ENCODE peak calls at places on chromosomes 6 and 20, in five cellular contexts. K, A, S, T and U are unnamed samples.

GRCh38 chr20:61292391-61292790 is 40.3 kb downstream of the CDH4 start:
- DNase-seq in K (no peak), A (no peak), S (no peak), T (no peak), U (no peak)

GRCh38 chr20:62776692-62777527 is 19.4 kb upstream of the MRGBP start:
- DNase-seq in K (no peak), A (peak; percentile 49), S (no peak), T (peak; percentile 84), U (no peak)

GRCh38 chr20:17700637-17701036 is 871 bp downstream of the BANF2 start:
- DNase-seq in K (no peak), A (no peak), S (no peak), T (no peak), U (no peak)

GRCh38 chr6:71157350-71157749 is 131.3 kb upstream of the OGFRL1 start:
- DNase-seq in K (no peak), A (no peak), S (no peak), T (no peak), U (no peak)

GRCh38 chr20:39292193-39292736 is 330.1 kb downstream of the DHX35 start:
- DNase-seq in K (no peak), A (no peak), S (no peak), T (no peak), U (no peak)

GRCh38 chr6:61940919-61941318 is 345.1 kb downstream of the KHDRBS2 start:
- DNase-seq in K (no peak), A (no peak), S (no peak), T (no peak), U (no peak)

GRCh38 chr20:59082077-59082740 is 39.6 kb upstream of the PRELID3B start:
- DNase-seq in K (no peak), A (no peak), S (no peak), T (no peak), U (no peak)

GRCh38 chr20:54645445-54646155 is 170.2 kb downstream of the DOK5 start:
- DNase-seq in K (peak; percentile 31), A (no peak), S (no peak), T (no peak), U (no peak)

GRCh38 chr20:10076126-10077080 is 41.6 kb downstream of the ANKEF1 start:
- DNase-seq in K (no peak), A (peak; percentile 33), S (no peak), T (no peak), U (no peak)

GRCh38 chr6:129849456-129849855 is 11.7 kb downstream of the TMEM244 start:
- DNase-seq in K (no peak), A (no peak), S (no peak), T (no peak), U (no peak)

DNA sequence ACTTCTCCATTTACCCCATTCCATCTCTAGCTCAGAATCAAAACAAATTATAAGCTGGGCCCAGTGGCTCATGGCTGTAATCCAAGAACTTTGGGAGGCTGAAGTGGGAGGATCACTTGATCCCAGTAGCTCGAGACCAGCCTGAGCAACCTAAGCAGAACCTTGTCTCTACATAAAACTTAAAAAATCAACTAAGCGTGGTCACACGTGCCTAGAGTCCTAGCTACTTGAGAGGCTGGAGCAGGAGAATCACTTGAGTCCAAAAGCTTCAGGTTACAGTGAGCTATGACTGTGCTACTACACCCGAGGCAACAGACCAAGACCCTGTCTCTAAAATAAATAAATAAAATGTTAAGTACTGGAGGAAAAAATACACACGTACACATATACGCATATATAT is 74.7 kb upstream of the RUNX2 start:
- DNase-seq in K (no peak), A (no peak), S (no peak), T (no peak), U (no peak)
- TF ChIP-seq CTCF in K (no peak), A (no peak), S (no peak), T (no peak), U (no peak)

GRCh38 chr20:31593221-31594001 is 11.7 kb upstream of the ID1 start:
- DNase-seq in K (peak; percentile 90), A (peak; percentile 100), S (no peak), T (no peak), U (no peak)
- TF ChIP-seq CTCF in K (peak; percentile 21), A (peak; percentile 30), S (no peak), T (no peak), U (no peak)

DNA sequence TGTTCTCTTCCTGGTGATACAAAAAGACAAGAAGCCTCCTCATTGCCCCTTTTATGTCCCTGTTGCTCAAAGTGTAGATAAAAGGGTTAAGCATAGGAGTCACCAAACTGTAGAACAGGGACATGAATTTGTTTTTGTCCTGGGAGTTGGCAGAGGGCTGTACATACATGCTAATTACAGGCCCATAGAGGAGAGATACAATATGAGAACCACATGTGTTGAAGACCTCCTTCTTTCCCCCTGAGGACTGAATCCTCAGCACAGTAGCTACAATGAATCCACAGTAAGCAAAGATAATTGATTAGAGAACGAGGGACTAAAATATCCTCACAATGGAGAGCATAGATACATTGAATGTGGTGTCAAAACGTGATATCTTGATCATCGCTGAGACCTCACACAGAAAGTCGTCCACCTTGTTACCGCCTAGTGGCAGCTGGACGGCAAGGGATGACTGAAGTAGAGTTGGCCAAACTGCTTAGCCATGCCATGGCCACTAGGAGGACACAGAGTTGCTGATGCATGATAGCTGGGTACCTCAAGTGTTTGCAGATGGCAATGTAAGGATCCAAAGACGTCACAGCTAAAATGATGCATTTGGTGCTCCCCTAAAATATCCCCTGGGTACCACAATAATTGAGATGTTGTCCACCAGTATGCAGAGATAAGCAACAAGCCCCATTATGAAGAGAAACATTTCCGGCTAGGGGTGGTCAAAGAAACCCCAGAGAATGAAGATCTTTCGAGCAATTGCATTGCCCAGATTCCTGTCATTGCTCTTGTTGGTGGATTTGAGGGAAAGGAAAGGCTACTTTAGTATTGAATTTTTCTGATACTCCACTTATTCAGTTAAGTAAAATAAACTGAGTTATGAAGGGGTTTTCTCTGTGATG is 15.0 kb downstream of the OR2B3 start:
- DNase-seq in K (no peak), A (peak; percentile 27), S (no peak), T (peak; percentile 26), U (no peak)
- TF ChIP-seq CTCF in K (peak; percentile 65), A (peak; percentile 70), S (no peak), T (peak; percentile 30), U (peak; percentile 31)

GRCh38 chr6:33356295-33356694 is 35.3 kb upstream of the KIFC1 start:
- DNase-seq in K (no peak), A (no peak), S (no peak), T (no peak), U (no peak)

DNA sequence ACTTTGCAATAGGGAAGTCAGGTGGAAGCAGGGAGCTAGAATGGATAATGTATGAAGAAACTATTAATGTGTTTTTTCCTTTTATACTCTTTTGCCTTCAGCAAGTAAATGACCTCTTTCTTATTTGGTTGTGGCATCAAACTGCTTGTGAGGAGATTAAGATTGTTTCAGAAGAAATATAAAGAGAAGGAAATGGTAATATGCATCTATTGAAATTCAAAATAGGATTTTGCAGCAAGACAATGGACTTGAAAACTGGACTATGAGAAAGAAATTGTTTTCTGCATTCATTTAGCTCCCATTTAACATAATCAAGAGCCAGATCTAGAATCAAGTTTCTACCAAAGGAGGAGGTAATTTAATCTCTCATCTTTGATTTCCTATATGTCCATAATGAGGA is 32.3 kb upstream of the KIFC1 start:
- DNase-seq in K (no peak), A (no peak), S (no peak), T (no peak), U (no peak)
- TF ChIP-seq CTCF in K (no peak), A (no peak), S (no peak), T (no peak), U (no peak)